ENCODE peak calls at places on chromosomes 3 and 15, in ten cellular contexts. H is globus pallidus; M is kidney; W is hippocampal formation; O is left ventricle myocardium inferior; N is endothelial cell of umbilical vein; L is activated naive CD4-positive, alpha-beta T cell treated with anti-CD3 and anti-CD28 coated beads, Interleukin-2, amount 50 U/mL, for 16 hours; C is fibroblast of the aortic adventitia; E is cardiac muscle cell; Y is T-cell. B is an unnamed sample.
A peak's percentile ranks its signal among the peaks of the same experiment; 100 is the strongest.

GRCh38 chr15:90379263-90379662 is 8.8 kb upstream of the IQGAP1 start:
- DNase-seq in H (no peak), M (no peak), W (no peak), O (no peak), N (no peak), L (no peak), C (no peak), E (no peak), Y (no peak), B (no peak)

GRCh38 chr3:64184621-64185020 is 40.6 kb downstream of the PRICKLE2 start:
- DNase-seq in H (no peak), M (no peak), W (no peak), O (no peak), N (no peak), L (no peak), C (peak; percentile 57), E (no peak), Y (no peak), B (no peak)

GRCh38 chr3:194270627-194271458 is 80.3 kb downstream of the CPN2 start:
- DNase-seq in H (peak; percentile 99), M (peak; percentile 97), W (peak; percentile 95), O (peak; percentile 89), N (peak; percentile 87), L (no peak), C (no peak), E (peak; percentile 33), Y (no peak), B (peak; percentile 85)

GRCh38 chr15:29774900-29775299 is 47.4 kb downstream of the TJP1 start:
- DNase-seq in H (no peak), M (no peak), W (no peak), O (no peak), N (no peak), L (no peak), C (peak; percentile 71), E (no peak), Y (no peak), B (peak; percentile 87)

GRCh38 chr3:87309601-87310000 is 33.2 kb upstream of the POU1F1 start:
- DNase-seq in H (no peak), M (no peak), W (no peak), O (no peak), N (no peak), L (no peak), C (no peak), E (no peak), Y (no peak), B (no peak)

GRCh38 chr3:170222647-170223541 is 670 bp downstream of the PRKCI start:
- DNase-seq in H (peak; percentile 29), M (peak; percentile 87), W (peak; percentile 48), O (no peak), N (peak; percentile 54), L (peak; percentile 50), C (peak; percentile 45), E (peak; percentile 72), Y (peak; percentile 3), B (peak; percentile 27)

GRCh38 chr3:17088602-17089313 is 204.0 kb downstream of the PLCL2 start:
- DNase-seq in H (no peak), M (no peak), W (no peak), O (no peak), N (no peak), L (no peak), C (no peak), E (no peak), Y (peak; percentile 32), B (no peak)

GRCh38 chr3:181056276-181056675 is 66.7 kb upstream of the DNAJC19 start:
- DNase-seq in H (no peak), M (no peak), W (no peak), O (no peak), N (no peak), L (no peak), C (no peak), E (no peak), Y (no peak), B (no peak)

GRCh38 chr15:68729789-68730201 is 90.9 kb downstream of the ANP32A start:
- DNase-seq in H (no peak), M (no peak), W (peak; percentile 10), O (peak; percentile 46), N (peak; percentile 83), L (no peak), C (peak; percentile 65), E (no peak), Y (no peak), B (peak; percentile 67)

GRCh38 chr3:30843950-30844349 is 50.5 kb downstream of the GADL1 start:
- DNase-seq in H (no peak), M (no peak), W (no peak), O (no peak), N (no peak), L (no peak), C (no peak), E (no peak), Y (no peak), B (no peak)

GRCh38 chr15:88015228-88015860 is 241.2 kb downstream of the NTRK3 start:
- DNase-seq in H (no peak), M (no peak), W (no peak), O (peak; percentile 27), N (no peak), L (no peak), C (peak; percentile 19), E (peak; percentile 45), Y (no peak), B (no peak)

GRCh38 chr15:83709246-83709645 is 55.3 kb downstream of the ADAMTSL3 start:
- DNase-seq in H (no peak), M (no peak), W (no peak), O (no peak), N (no peak), L (no peak), C (peak; percentile 62), E (no peak), Y (no peak), B (no peak)

GRCh38 chr3:59286791-59287531 is 237.1 kb upstream of the CFAP20DC start:
- DNase-seq in H (no peak), M (no peak), W (no peak), O (no peak), N (no peak), L (peak; percentile 13), C (peak; percentile 21), E (peak; percentile 25), Y (no peak), B (no peak)

GRCh38 chr15:100910556-100910955 is 8.6 kb upstream of the LRRK1 start:
- DNase-seq in H (no peak), M (peak; percentile 40), W (no peak), O (no peak), N (no peak), L (no peak), C (no peak), E (no peak), Y (no peak), B (no peak)

GRCh38 chr3:186989429-186989828 is 59.1 kb downstream of the ST6GAL1 start:
- DNase-seq in H (no peak), M (no peak), W (no peak), O (no peak), N (no peak), L (no peak), C (no peak), E (no peak), Y (no peak), B (no peak)

GRCh38 chr3:60010778-60011177 is 961.0 kb upstream of the CFAP20DC start:
- DNase-seq in H (no peak), M (no peak), W (no peak), O (no peak), N (no peak), L (peak; percentile 58), C (no peak), E (no peak), Y (peak; percentile 66), B (no peak)

GRCh38 chr3:56612146-56612545 is 55.2 kb downstream of the CCDC66 start:
- DNase-seq in H (no peak), M (no peak), W (no peak), O (no peak), N (no peak), L (no peak), C (no peak), E (no peak), Y (no peak), B (no peak)

GRCh38 chr15:86336051-86336788 is 256.5 kb downstream of the AGBL1 start:
- DNase-seq in H (no peak), M (no peak), W (no peak), O (no peak), N (no peak), L (no peak), C (peak; percentile 30), E (no peak), Y (no peak), B (no peak)